ENCODE peak calls at places on chromosome 4, in six cellular contexts. One of them, this sample, is unnamed.
A peak's percentile ranks its signal among the peaks of the same experiment; 100 is the strongest.

GRCh38 chr4:70768301-70768948 is 46.7 kb downstream of the RUFY3 start:
- DNase-seq in stimulated activated naive CD4-positive, alpha-beta T cell: no peak
- DNase-seq in stimulated activated CD4-positive, alpha-beta T cell treated with anti-CD3 and anti-CD28 coated beads, TNF-alpha, amount 100 ng/mL, for 4 hours: no peak
- DNase-seq in ovary: no peak
- DNase-seq in pancreas: no peak
- DNase-seq in WTC11: no peak
- DNase-seq in this sample: no peak

GRCh38 chr4:88320780-88321373 is 36.5 kb upstream of the PPM1K start:
- DNase-seq in stimulated activated naive CD4-positive, alpha-beta T cell: peak; percentile 55
- DNase-seq in stimulated activated CD4-positive, alpha-beta T cell treated with anti-CD3 and anti-CD28 coated beads, TNF-alpha, amount 100 ng/mL, for 4 hours: no peak
- DNase-seq in ovary: no peak
- DNase-seq in WTC11: no peak
- DNase-seq in pancreas: no peak
- DNase-seq in this sample: peak; percentile 33

GRCh38 chr4:85778809-85779124 is 303.8 kb downstream of the ARHGAP24 start:
- DNase-seq in stimulated activated CD4-positive, alpha-beta T cell treated with anti-CD3 and anti-CD28 coated beads, TNF-alpha, amount 100 ng/mL, for 4 hours: no peak
- DNase-seq in pancreas: no peak
- DNase-seq in WTC11: no peak
- DNase-seq in stimulated activated naive CD4-positive, alpha-beta T cell: no peak
- DNase-seq in ovary: no peak
- DNase-seq in this sample: no peak

GRCh38 chr4:7031526-7032449 is 11.4 kb upstream of the TADA2B start:
- DNase-seq in stimulated activated CD4-positive, alpha-beta T cell treated with anti-CD3 and anti-CD28 coated beads, TNF-alpha, amount 100 ng/mL, for 4 hours: no peak
- DNase-seq in WTC11: no peak
- DNase-seq in ovary: no peak
- DNase-seq in stimulated activated naive CD4-positive, alpha-beta T cell: no peak
- DNase-seq in pancreas: no peak
- DNase-seq in this sample: no peak

GRCh38 chr4:142846105-142846728 is at the start of gene INPP4B:
- DNase-seq in stimulated activated naive CD4-positive, alpha-beta T cell: peak; percentile 67
- DNase-seq in ovary: peak; percentile 53
- DNase-seq in WTC11: peak; percentile 48
- DNase-seq in pancreas: peak; percentile 81
- DNase-seq in stimulated activated CD4-positive, alpha-beta T cell treated with anti-CD3 and anti-CD28 coated beads, TNF-alpha, amount 100 ng/mL, for 4 hours: peak; percentile 44
- DNase-seq in this sample: no peak

GRCh38 chr4:55554453-55555030 is 7.8 kb upstream of the CLOCK start:
- DNase-seq in ovary: no peak
- DNase-seq in stimulated activated CD4-positive, alpha-beta T cell treated with anti-CD3 and anti-CD28 coated beads, TNF-alpha, amount 100 ng/mL, for 4 hours: no peak
- DNase-seq in pancreas: no peak
- DNase-seq in stimulated activated naive CD4-positive, alpha-beta T cell: peak; percentile 32
- DNase-seq in WTC11: no peak
- DNase-seq in this sample: no peak

GRCh38 chr4:102525099-102525498 is 23.9 kb downstream of the NFKB1 start:
- DNase-seq in ovary: no peak
- DNase-seq in stimulated activated CD4-positive, alpha-beta T cell treated with anti-CD3 and anti-CD28 coated beads, TNF-alpha, amount 100 ng/mL, for 4 hours: no peak
- DNase-seq in WTC11: no peak
- DNase-seq in stimulated activated naive CD4-positive, alpha-beta T cell: no peak
- DNase-seq in pancreas: no peak
- DNase-seq in this sample: no peak

GRCh38 chr4:100347241-100347640 is 157.0 kb upstream of the DDIT4L start:
- DNase-seq in stimulated activated CD4-positive, alpha-beta T cell treated with anti-CD3 and anti-CD28 coated beads, TNF-alpha, amount 100 ng/mL, for 4 hours: no peak
- DNase-seq in WTC11: no peak
- DNase-seq in stimulated activated naive CD4-positive, alpha-beta T cell: no peak
- DNase-seq in ovary: no peak
- DNase-seq in pancreas: no peak
- DNase-seq in this sample: no peak

GRCh38 chr4:141905751-141906150 is 269.4 kb downstream of the IL15 start:
- DNase-seq in stimulated activated CD4-positive, alpha-beta T cell treated with anti-CD3 and anti-CD28 coated beads, TNF-alpha, amount 100 ng/mL, for 4 hours: no peak
- DNase-seq in stimulated activated naive CD4-positive, alpha-beta T cell: no peak
- DNase-seq in ovary: no peak
- DNase-seq in pancreas: no peak
- DNase-seq in WTC11: no peak
- DNase-seq in this sample: no peak

GRCh38 chr4:56976878-56977320 is 507 bp downstream of the NOA1 start:
- DNase-seq in ovary: peak; percentile 28
- DNase-seq in pancreas: peak; percentile 85
- DNase-seq in stimulated activated naive CD4-positive, alpha-beta T cell: peak; percentile 75
- DNase-seq in stimulated activated CD4-positive, alpha-beta T cell treated with anti-CD3 and anti-CD28 coated beads, TNF-alpha, amount 100 ng/mL, for 4 hours: no peak
- DNase-seq in WTC11: peak; percentile 76
- DNase-seq in this sample: no peak

GRCh38 chr4:121822796-121823504 is 733 bp downstream of the CCNA2 start:
- DNase-seq in stimulated activated CD4-positive, alpha-beta T cell treated with anti-CD3 and anti-CD28 coated beads, TNF-alpha, amount 100 ng/mL, for 4 hours: no peak
- DNase-seq in ovary: no peak
- DNase-seq in pancreas: peak; percentile 54
- DNase-seq in stimulated activated naive CD4-positive, alpha-beta T cell: peak; percentile 29
- DNase-seq in WTC11: peak; percentile 12
- DNase-seq in this sample: no peak

GRCh38 chr4:58138786-58139185 is 1028.6 kb upstream of the IGFBP7 start:
- DNase-seq in pancreas: no peak
- DNase-seq in WTC11: no peak
- DNase-seq in stimulated activated CD4-positive, alpha-beta T cell treated with anti-CD3 and anti-CD28 coated beads, TNF-alpha, amount 100 ng/mL, for 4 hours: no peak
- DNase-seq in stimulated activated naive CD4-positive, alpha-beta T cell: no peak
- DNase-seq in ovary: no peak
- DNase-seq in this sample: no peak

GRCh38 chr4:18645356-18645755 is 623.8 kb upstream of the LCORL start:
- DNase-seq in stimulated activated naive CD4-positive, alpha-beta T cell: no peak
- DNase-seq in stimulated activated CD4-positive, alpha-beta T cell treated with anti-CD3 and anti-CD28 coated beads, TNF-alpha, amount 100 ng/mL, for 4 hours: no peak
- DNase-seq in WTC11: no peak
- DNase-seq in pancreas: no peak
- DNase-seq in ovary: no peak
- DNase-seq in this sample: no peak

GRCh38 chr4:73944061-73944875 is 37.6 kb downstream of the PF4 start:
- DNase-seq in pancreas: peak; percentile 66
- DNase-seq in stimulated activated naive CD4-positive, alpha-beta T cell: no peak
- DNase-seq in ovary: peak; percentile 31
- DNase-seq in stimulated activated CD4-positive, alpha-beta T cell treated with anti-CD3 and anti-CD28 coated beads, TNF-alpha, amount 100 ng/mL, for 4 hours: no peak
- DNase-seq in WTC11: peak; percentile 45
- DNase-seq in this sample: no peak

GRCh38 chr4:3527101-3527913 is 4.9 kb downstream of the LRPAP1 start:
- DNase-seq in WTC11: peak; percentile 8
- DNase-seq in stimulated activated CD4-positive, alpha-beta T cell treated with anti-CD3 and anti-CD28 coated beads, TNF-alpha, amount 100 ng/mL, for 4 hours: no peak
- DNase-seq in pancreas: peak; percentile 46
- DNase-seq in ovary: peak; percentile 11
- DNase-seq in stimulated activated naive CD4-positive, alpha-beta T cell: no peak
- DNase-seq in this sample: no peak

GRCh38 chr4:186554485-186554884 is 882 bp downstream of the MTNR1A start:
- DNase-seq in stimulated activated CD4-positive, alpha-beta T cell treated with anti-CD3 and anti-CD28 coated beads, TNF-alpha, amount 100 ng/mL, for 4 hours: no peak
- DNase-seq in WTC11: peak; percentile 52
- DNase-seq in ovary: no peak
- DNase-seq in pancreas: peak; percentile 61
- DNase-seq in stimulated activated naive CD4-positive, alpha-beta T cell: no peak
- DNase-seq in this sample: no peak

GRCh38 chr4:83208371-83208770 is 76.2 kb downstream of the COQ2 start:
- DNase-seq in pancreas: no peak
- DNase-seq in stimulated activated CD4-positive, alpha-beta T cell treated with anti-CD3 and anti-CD28 coated beads, TNF-alpha, amount 100 ng/mL, for 4 hours: no peak
- DNase-seq in ovary: no peak
- DNase-seq in stimulated activated naive CD4-positive, alpha-beta T cell: no peak
- DNase-seq in WTC11: no peak
- DNase-seq in this sample: no peak

This sample was measured in activated B cell treated with CpG ODN at 0.5 μM for 24 hours.